ENCODE peak calls at places on chromosomes 5 and 9, in ten cellular contexts. One of them, this sample, is unnamed.

GRCh38 chr5:149618581-149619248 is 37.4 kb downstream of the ARHGEF37 start:
- DNase-seq in sigmoid colon: no peak
- DNase-seq in epithelial cell of esophagus: peak; percentile 100
- DNase-seq in dorsolateral prefrontal cortex: peak; percentile 59
- DNase-seq in tibial artery: no peak
- DNase-seq in fibroblast of mammary gland: peak; percentile 72
- DNase-seq in colonic mucosa: peak; percentile 61
- DNase-seq in glutamatergic neuron: peak; percentile 56
- DNase-seq in fibroblast of villous mesenchyme: peak; percentile 72
- DNase-seq in fibroblast of lung: peak; percentile 72
- DNase-seq in this sample: peak; percentile 85

GRCh38 chr5:169148066-169148740 is 152.7 kb downstream of the SLIT3 start:
- DNase-seq in fibroblast of villous mesenchyme: peak; percentile 10
- DNase-seq in fibroblast of lung: no peak
- DNase-seq in glutamatergic neuron: no peak
- DNase-seq in colonic mucosa: no peak
- DNase-seq in fibroblast of mammary gland: no peak
- DNase-seq in sigmoid colon: no peak
- DNase-seq in dorsolateral prefrontal cortex: no peak
- DNase-seq in epithelial cell of esophagus: no peak
- DNase-seq in tibial artery: no peak
- DNase-seq in this sample: no peak

GRCh38 chr5:150401076-150401375 is 11.7 kb downstream of the CD74 start:
- DNase-seq in tibial artery: no peak
- DNase-seq in dorsolateral prefrontal cortex: no peak
- DNase-seq in colonic mucosa: no peak
- DNase-seq in fibroblast of lung: no peak
- DNase-seq in fibroblast of villous mesenchyme: no peak
- DNase-seq in sigmoid colon: no peak
- DNase-seq in epithelial cell of esophagus: no peak
- DNase-seq in fibroblast of mammary gland: no peak
- DNase-seq in glutamatergic neuron: no peak
- DNase-seq in this sample: no peak

GRCh38 chr5:140806834-140807775 is at the start of gene PCDHA4:
- DNase-seq in epithelial cell of esophagus: no peak
- DNase-seq in dorsolateral prefrontal cortex: peak; percentile 77
- DNase-seq in fibroblast of lung: no peak
- DNase-seq in sigmoid colon: no peak
- DNase-seq in tibial artery: no peak
- DNase-seq in colonic mucosa: peak; percentile 41
- DNase-seq in fibroblast of mammary gland: peak; percentile 13
- DNase-seq in glutamatergic neuron: peak; percentile 88
- DNase-seq in fibroblast of villous mesenchyme: peak; percentile 19
- DNase-seq in this sample: no peak

GRCh38 chr9:5629312-5630037 is 568 bp downstream of the RIC1 start:
- DNase-seq in fibroblast of mammary gland: peak; percentile 29
- DNase-seq in glutamatergic neuron: peak; percentile 71
- DNase-seq in tibial artery: peak; percentile 79
- DNase-seq in dorsolateral prefrontal cortex: peak; percentile 48
- DNase-seq in fibroblast of lung: peak; percentile 33
- DNase-seq in colonic mucosa: peak; percentile 53
- DNase-seq in epithelial cell of esophagus: peak; percentile 62
- DNase-seq in fibroblast of villous mesenchyme: peak; percentile 36
- DNase-seq in sigmoid colon: peak; percentile 78
- DNase-seq in this sample: peak; percentile 70

GRCh38 chr5:180799194-180799593 is 3.4 kb downstream of the MGAT1 start:
- DNase-seq in glutamatergic neuron: peak; percentile 57
- DNase-seq in fibroblast of villous mesenchyme: no peak
- DNase-seq in fibroblast of mammary gland: no peak
- DNase-seq in fibroblast of lung: no peak
- DNase-seq in epithelial cell of esophagus: peak; percentile 49
- DNase-seq in sigmoid colon: peak; percentile 54
- DNase-seq in dorsolateral prefrontal cortex: no peak
- DNase-seq in tibial artery: peak; percentile 60
- DNase-seq in colonic mucosa: peak; percentile 69
- DNase-seq in this sample: no peak

GRCh38 chr5:152097128-152097527 is 172.5 kb upstream of the GLRA1 start:
- DNase-seq in sigmoid colon: no peak
- DNase-seq in epithelial cell of esophagus: no peak
- DNase-seq in fibroblast of mammary gland: no peak
- DNase-seq in tibial artery: no peak
- DNase-seq in fibroblast of villous mesenchyme: no peak
- DNase-seq in dorsolateral prefrontal cortex: no peak
- DNase-seq in colonic mucosa: no peak
- DNase-seq in fibroblast of lung: no peak
- DNase-seq in glutamatergic neuron: no peak
- DNase-seq in this sample: peak; percentile 10

GRCh38 chr9:95793924-95794828 is 81.3 kb upstream of the ERCC6L2 start:
- DNase-seq in fibroblast of mammary gland: peak; percentile 96
- DNase-seq in dorsolateral prefrontal cortex: no peak
- DNase-seq in epithelial cell of esophagus: no peak
- DNase-seq in tibial artery: no peak
- DNase-seq in fibroblast of villous mesenchyme: peak; percentile 94
- DNase-seq in sigmoid colon: no peak
- DNase-seq in glutamatergic neuron: no peak
- DNase-seq in fibroblast of lung: peak; percentile 99
- DNase-seq in colonic mucosa: no peak
- DNase-seq in this sample: no peak

GRCh38 chr5:158301186-158301585 is 442.2 kb upstream of the CLINT1 start:
- DNase-seq in dorsolateral prefrontal cortex: no peak
- DNase-seq in tibial artery: no peak
- DNase-seq in sigmoid colon: no peak
- DNase-seq in fibroblast of lung: peak; percentile 23
- DNase-seq in glutamatergic neuron: no peak
- DNase-seq in colonic mucosa: no peak
- DNase-seq in fibroblast of mammary gland: no peak
- DNase-seq in epithelial cell of esophagus: no peak
- DNase-seq in fibroblast of villous mesenchyme: no peak
- DNase-seq in this sample: no peak

GRCh38 chr9:133101356-133102189 is 19.5 kb downstream of the RALGDS start:
- DNase-seq in glutamatergic neuron: no peak
- DNase-seq in colonic mucosa: no peak
- DNase-seq in fibroblast of mammary gland: no peak
- DNase-seq in epithelial cell of esophagus: no peak
- DNase-seq in tibial artery: peak; percentile 62
- DNase-seq in dorsolateral prefrontal cortex: no peak
- DNase-seq in fibroblast of lung: no peak
- DNase-seq in sigmoid colon: peak; percentile 61
- DNase-seq in fibroblast of villous mesenchyme: no peak
- DNase-seq in this sample: no peak

GRCh38 chr9:22893196-22893843 is 446.7 kb downstream of the DMRTA1 start:
- DNase-seq in epithelial cell of esophagus: no peak
- DNase-seq in glutamatergic neuron: no peak
- DNase-seq in fibroblast of mammary gland: no peak
- DNase-seq in sigmoid colon: no peak
- DNase-seq in colonic mucosa: no peak
- DNase-seq in tibial artery: no peak
- DNase-seq in fibroblast of lung: no peak
- DNase-seq in fibroblast of villous mesenchyme: no peak
- DNase-seq in dorsolateral prefrontal cortex: no peak
- DNase-seq in this sample: no peak

GRCh38 chr5:3143382-3143781 is 391.9 kb upstream of the IRX2 start:
- DNase-seq in colonic mucosa: no peak
- DNase-seq in epithelial cell of esophagus: no peak
- DNase-seq in tibial artery: no peak
- DNase-seq in glutamatergic neuron: no peak
- DNase-seq in sigmoid colon: no peak
- DNase-seq in fibroblast of lung: no peak
- DNase-seq in fibroblast of villous mesenchyme: no peak
- DNase-seq in fibroblast of mammary gland: no peak
- DNase-seq in dorsolateral prefrontal cortex: no peak
- DNase-seq in this sample: no peak

GRCh38 chr9:114754574-114754973 is 51.3 kb downstream of the TNFSF15 start:
- DNase-seq in dorsolateral prefrontal cortex: no peak
- DNase-seq in fibroblast of villous mesenchyme: no peak
- DNase-seq in colonic mucosa: no peak
- DNase-seq in fibroblast of lung: no peak
- DNase-seq in glutamatergic neuron: no peak
- DNase-seq in fibroblast of mammary gland: no peak
- DNase-seq in tibial artery: no peak
- DNase-seq in sigmoid colon: no peak
- DNase-seq in epithelial cell of esophagus: no peak
- DNase-seq in this sample: no peak

DNA sequence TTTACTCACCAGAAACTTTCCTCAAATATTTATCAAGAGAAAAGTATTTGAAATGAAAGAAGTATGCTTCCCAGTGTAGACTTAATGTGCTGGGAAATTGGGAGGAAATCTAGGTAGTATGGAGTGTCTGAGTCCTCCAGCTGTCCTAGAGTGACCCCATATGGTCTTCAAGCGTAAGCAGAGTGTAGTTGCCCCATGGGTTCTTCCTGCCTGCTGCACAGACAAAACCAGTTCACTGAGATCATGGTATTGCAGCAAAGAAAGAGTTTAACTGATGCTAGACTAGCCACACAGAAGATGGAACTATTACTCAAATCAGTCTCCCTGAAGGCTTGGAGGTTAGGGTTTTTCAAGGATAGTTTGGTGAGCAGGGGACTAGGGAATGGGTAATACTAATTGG is 114.9 kb upstream of the PRLR start:
- DNase-seq in fibroblast of lung: peak; percentile 4
- DNase-seq in sigmoid colon: no peak
- DNase-seq in colonic mucosa: no peak
- DNase-seq in fibroblast of mammary gland: peak; percentile 13
- DNase-seq in glutamatergic neuron: no peak
- DNase-seq in tibial artery: no peak
- DNase-seq in fibroblast of villous mesenchyme: peak; percentile 21
- DNase-seq in dorsolateral prefrontal cortex: no peak
- DNase-seq in epithelial cell of esophagus: no peak
- DNase-seq in this sample: no peak
- TF ChIP-seq CTCF in fibroblast of lung: no peak
- TF ChIP-seq CTCF in sigmoid colon: no peak
- TF ChIP-seq CTCF in colonic mucosa: no peak
- TF ChIP-seq CTCF in fibroblast of mammary gland: no peak
- TF ChIP-seq CTCF in glutamatergic neuron: no peak
- TF ChIP-seq CTCF in tibial artery: no peak
- TF ChIP-seq CTCF in fibroblast of villous mesenchyme: peak; percentile 30
- TF ChIP-seq CTCF in dorsolateral prefrontal cortex: no peak
- TF ChIP-seq CTCF in epithelial cell of esophagus: no peak
- TF ChIP-seq CTCF in this sample: peak; percentile 2

DNA sequence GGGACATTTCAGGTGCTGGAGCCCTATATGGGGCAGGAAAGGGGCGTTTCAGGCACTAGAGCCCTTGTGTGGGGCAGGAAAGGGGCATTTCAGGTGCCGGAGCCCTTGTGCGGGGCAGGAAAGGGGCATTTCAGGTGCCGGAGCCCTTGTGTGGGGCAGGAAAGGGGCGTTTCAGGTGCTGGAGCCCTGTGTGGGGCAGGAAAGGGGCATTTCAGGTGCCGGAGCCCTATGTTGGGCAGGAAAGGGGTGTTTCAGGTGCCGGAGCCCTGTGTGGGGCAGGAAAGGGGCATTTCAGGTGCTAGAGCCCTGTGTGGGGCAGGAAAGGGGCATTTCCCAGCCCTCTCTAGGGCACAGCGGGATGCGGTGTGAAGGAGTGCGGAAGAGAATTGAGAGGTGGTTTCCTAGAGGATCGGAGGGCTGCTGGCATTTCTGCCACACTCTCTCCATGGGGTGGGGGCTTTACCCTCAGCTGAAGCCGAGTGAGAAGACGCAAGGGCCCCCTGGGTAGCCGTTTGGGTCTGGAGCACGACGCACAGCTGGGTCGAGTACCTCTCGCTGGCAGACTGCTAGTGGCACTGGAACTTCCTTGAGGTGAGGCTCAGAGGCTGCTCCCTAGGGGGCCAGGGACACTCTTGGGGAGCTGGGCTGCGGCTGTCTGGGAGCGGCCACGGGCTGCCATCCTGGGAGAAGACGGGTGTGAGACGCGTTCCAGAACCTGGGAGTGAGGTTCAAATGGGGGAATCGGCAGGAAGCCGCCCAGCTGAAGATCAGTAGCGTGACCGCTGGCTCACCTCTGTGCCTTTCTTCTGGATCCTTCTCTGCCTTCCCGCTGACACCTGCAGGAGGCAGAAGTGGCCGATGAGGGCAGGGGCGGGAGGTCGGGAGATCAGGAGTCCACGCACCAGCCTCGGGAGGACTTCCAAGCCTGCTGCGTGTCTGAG is 122.6 kb upstream of the IRX4 start:
- DNase-seq in fibroblast of mammary gland: no peak
- DNase-seq in tibial artery: no peak
- DNase-seq in dorsolateral prefrontal cortex: no peak
- DNase-seq in fibroblast of lung: no peak
- DNase-seq in sigmoid colon: no peak
- DNase-seq in fibroblast of villous mesenchyme: no peak
- DNase-seq in epithelial cell of esophagus: no peak
- DNase-seq in colonic mucosa: no peak
- DNase-seq in glutamatergic neuron: no peak
- DNase-seq in this sample: no peak
- TF ChIP-seq CTCF in fibroblast of mammary gland: no peak
- TF ChIP-seq CTCF in tibial artery: no peak
- TF ChIP-seq CTCF in dorsolateral prefrontal cortex: no peak
- TF ChIP-seq CTCF in fibroblast of lung: no peak
- TF ChIP-seq CTCF in sigmoid colon: no peak
- TF ChIP-seq CTCF in fibroblast of villous mesenchyme: no peak
- TF ChIP-seq CTCF in epithelial cell of esophagus: no peak
- TF ChIP-seq CTCF in colonic mucosa: no peak
- TF ChIP-seq CTCF in glutamatergic neuron: no peak
- TF ChIP-seq CTCF in this sample: no peak

GRCh38 chr5:86971034-86971511 is 296.6 kb upstream of the RASA1 start:
- DNase-seq in epithelial cell of esophagus: peak; percentile 45
- DNase-seq in fibroblast of villous mesenchyme: peak; percentile 52
- DNase-seq in fibroblast of mammary gland: peak; percentile 49
- DNase-seq in glutamatergic neuron: no peak
- DNase-seq in fibroblast of lung: peak; percentile 48
- DNase-seq in dorsolateral prefrontal cortex: no peak
- DNase-seq in tibial artery: no peak
- DNase-seq in colonic mucosa: no peak
- DNase-seq in sigmoid colon: no peak
- DNase-seq in this sample: peak; percentile 43
- TF ChIP-seq CTCF in epithelial cell of esophagus: peak; percentile 41
- TF ChIP-seq CTCF in fibroblast of villous mesenchyme: peak; percentile 26
- TF ChIP-seq CTCF in fibroblast of mammary gland: peak; percentile 31
- TF ChIP-seq CTCF in glutamatergic neuron: no peak
- TF ChIP-seq CTCF in fibroblast of lung: no peak
- TF ChIP-seq CTCF in dorsolateral prefrontal cortex: peak; percentile 39
- TF ChIP-seq CTCF in tibial artery: no peak
- TF ChIP-seq CTCF in colonic mucosa: no peak
- TF ChIP-seq CTCF in sigmoid colon: no peak
- TF ChIP-seq CTCF in this sample: peak; percentile 16

DNA sequence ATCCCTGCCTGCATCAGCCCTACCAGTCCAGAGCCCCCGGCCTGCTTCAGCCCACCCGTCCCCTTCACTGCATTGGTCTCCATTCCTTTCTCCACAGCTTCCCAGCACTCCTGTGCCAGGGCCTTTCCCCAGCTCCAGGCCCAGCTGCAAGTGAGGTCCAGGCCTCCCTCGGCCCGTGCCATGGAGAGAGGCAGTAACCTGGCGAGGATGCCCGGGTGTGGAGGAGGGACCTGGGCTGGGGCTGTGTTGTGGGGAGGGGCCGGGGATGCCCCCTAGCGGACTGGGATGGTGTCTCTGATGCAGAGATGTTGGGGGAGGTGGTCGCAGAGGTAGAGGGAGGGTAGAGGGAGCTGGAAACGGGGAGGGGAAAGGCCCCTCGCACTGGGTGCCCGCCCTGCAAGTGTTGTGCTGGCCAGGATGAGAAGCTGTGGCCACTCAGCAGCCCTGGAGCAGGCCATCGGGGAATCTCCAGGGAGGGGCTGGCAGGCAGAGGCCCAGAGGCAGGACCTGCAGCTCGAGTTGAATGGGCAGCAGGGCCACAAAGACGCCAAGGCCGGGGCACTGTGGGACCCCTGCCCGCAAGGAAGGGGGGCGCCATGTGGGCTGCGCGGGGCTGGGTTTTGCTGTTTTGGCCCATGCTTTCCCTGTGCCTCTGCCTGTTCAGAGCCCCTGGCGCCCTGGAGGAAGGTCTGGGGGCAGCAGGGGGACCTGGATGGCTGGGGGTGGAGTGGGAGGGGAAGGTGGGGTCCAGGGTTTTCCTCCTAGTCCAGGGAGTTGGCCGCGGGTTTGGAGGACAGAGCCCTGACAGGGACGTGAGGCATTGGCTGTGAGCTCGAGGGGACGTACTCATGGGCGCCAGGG is 26.0 kb upstream of the NKD2 start:
- DNase-seq in fibroblast of villous mesenchyme: no peak
- DNase-seq in fibroblast of mammary gland: no peak
- DNase-seq in glutamatergic neuron: peak; percentile 63
- DNase-seq in dorsolateral prefrontal cortex: no peak
- DNase-seq in fibroblast of lung: no peak
- DNase-seq in colonic mucosa: no peak
- DNase-seq in epithelial cell of esophagus: no peak
- DNase-seq in sigmoid colon: peak; percentile 67
- DNase-seq in tibial artery: peak; percentile 54
- DNase-seq in this sample: no peak
- TF ChIP-seq CTCF in fibroblast of villous mesenchyme: peak; percentile 40
- TF ChIP-seq CTCF in fibroblast of mammary gland: no peak
- TF ChIP-seq CTCF in glutamatergic neuron: peak; percentile 49
- TF ChIP-seq CTCF in dorsolateral prefrontal cortex: no peak
- TF ChIP-seq CTCF in fibroblast of lung: no peak
- TF ChIP-seq CTCF in colonic mucosa: no peak
- TF ChIP-seq CTCF in epithelial cell of esophagus: no peak
- TF ChIP-seq CTCF in sigmoid colon: no peak
- TF ChIP-seq CTCF in tibial artery: no peak
- TF ChIP-seq CTCF in this sample: peak; percentile 23